ENCODE peak calls at places on chromosomes 2 and 18, in nine cellular contexts. O, A, E, L, X, T, W, J and F are unnamed samples.

GRCh38 chr2:84996909-84997308 is 25.9 kb downstream of the KCMF1 start:
- DNase-seq in O (no peak), A (no peak), E (no peak), L (no peak), X (no peak), T (no peak), W (no peak), J (no peak), F (no peak)

GRCh38 chr2:12883911-12884310 is 167.2 kb downstream of the TRIB2 start:
- DNase-seq in O (no peak), A (peak; percentile 29), E (peak; percentile 18), L (no peak), X (peak; percentile 16), T (no peak), W (no peak), J (no peak), F (no peak)

GRCh38 chr2:29580223-29580622 is 341.2 kb downstream of the ALK start:
- DNase-seq in O (no peak), A (peak; percentile 77), E (no peak), L (no peak), X (no peak), T (no peak), W (no peak), J (no peak), F (no peak)

GRCh38 chr2:152335016-152335850 is at the start of gene FMNL2:
- DNase-seq in O (peak; percentile 86), A (peak; percentile 59), E (peak; percentile 57), L (peak; percentile 92), X (peak; percentile 63), T (peak; percentile 84), W (peak; percentile 89), J (peak; percentile 24), F (no peak)

GRCh38 chr2:62964050-62964449 is 86.6 kb upstream of the OTX1 start:
- DNase-seq in O (no peak), A (no peak), E (no peak), L (no peak), X (no peak), T (no peak), W (no peak), J (no peak), F (no peak)

GRCh38 chr2:120405769-120406119 is 59.8 kb downstream of the INHBB start:
- DNase-seq in O (no peak), A (no peak), E (no peak), L (no peak), X (no peak), T (peak; percentile 10), W (no peak), J (no peak), F (no peak)

GRCh38 chr2:65349863-65350262 is 82.5 kb downstream of the SPRED2 start:
- DNase-seq in O (no peak), A (peak; percentile 66), E (peak; percentile 27), L (no peak), X (peak; percentile 81), T (peak; percentile 37), W (peak; percentile 52), J (no peak), F (no peak)

GRCh38 chr18:46623541-46623940 is 33.5 kb downstream of the LOXHD1 start:
- DNase-seq in O (peak; percentile 6), A (peak; percentile 13), E (no peak), L (no peak), X (no peak), T (no peak), W (no peak), J (no peak), F (no peak)

GRCh38 chr2:54456526-54457325 is 599 bp downstream of the SPTBN1 start:
- DNase-seq in O (peak; percentile 60), A (peak; percentile 29), E (no peak), L (peak; percentile 75), X (no peak), T (peak; percentile 37), W (peak; percentile 50), J (no peak), F (no peak)

GRCh38 chr2:163934134-163934533 is 198.3 kb upstream of the FIGN start:
- DNase-seq in O (no peak), A (no peak), E (no peak), L (no peak), X (no peak), T (no peak), W (no peak), J (no peak), F (no peak)

GRCh38 chr2:43265006-43265770 is 38.8 kb upstream of the ZFP36L2 start:
- DNase-seq in O (no peak), A (peak; percentile 90), E (no peak), L (peak; percentile 82), X (peak; percentile 85), T (no peak), W (no peak), J (no peak), F (no peak)

GRCh38 chr2:120429586-120430500 is 83.9 kb downstream of the INHBB start:
- DNase-seq in O (no peak), A (no peak), E (no peak), L (no peak), X (no peak), T (no peak), W (no peak), J (no peak), F (no peak)

GRCh38 chr2:239246723-239247122 is 154.1 kb downstream of the HDAC4 start:
- DNase-seq in O (no peak), A (no peak), E (no peak), L (no peak), X (no peak), T (peak; percentile 70), W (no peak), J (no peak), F (no peak)

DNA sequence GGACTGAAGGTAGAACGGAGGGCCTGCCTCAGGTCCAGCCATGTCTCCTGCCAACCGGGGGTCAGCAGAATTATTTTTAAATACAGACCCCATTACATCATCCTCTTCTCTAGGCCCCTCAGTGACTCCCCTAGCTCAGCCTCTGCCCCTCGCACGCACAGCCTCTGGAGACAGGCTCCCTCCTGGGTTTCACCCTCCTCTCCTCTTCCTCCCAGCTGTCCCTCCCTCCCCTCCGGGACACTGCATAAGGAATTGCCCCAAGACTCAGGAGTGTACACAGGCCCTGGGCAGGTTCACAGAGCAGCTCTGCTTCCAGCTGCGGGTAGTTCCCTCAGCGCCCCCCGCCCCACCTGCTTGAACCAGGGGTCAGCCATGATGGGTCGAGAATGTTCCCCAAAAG is 520.2 kb upstream of the MYT1L start:
- DNase-seq in O (no peak), A (no peak), E (no peak), L (no peak), X (no peak), T (no peak), W (no peak), J (no peak), F (no peak)
- TF ChIP-seq CTCF in O (no peak), A (no peak), E (no peak), L (no peak), X (no peak), T (no peak), W (no peak), J (no peak), F (no peak)

DNA sequence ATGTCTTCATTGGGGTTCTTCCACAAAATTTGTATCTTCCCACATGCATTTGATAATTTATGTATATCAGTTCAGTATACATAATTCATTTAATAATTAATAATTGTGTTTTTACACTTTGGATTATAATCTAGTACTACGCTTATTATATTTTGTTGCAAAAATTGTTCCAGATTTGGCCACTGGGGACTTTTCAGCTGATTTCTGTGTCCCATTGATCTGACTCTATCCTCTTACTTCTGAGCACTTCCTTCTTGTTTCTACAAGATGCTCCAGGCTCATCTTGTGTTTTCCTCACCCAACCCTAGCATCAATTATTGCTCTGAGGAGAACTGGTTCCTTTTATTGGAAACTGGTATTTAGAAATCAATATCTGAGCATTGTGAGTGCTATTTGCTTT is 215.3 kb upstream of the CDH19 start:
- DNase-seq in O (no peak), A (no peak), E (no peak), L (no peak), X (no peak), T (no peak), W (no peak), J (no peak), F (no peak)
- TF ChIP-seq CTCF in O (no peak), A (no peak), E (no peak), L (no peak), X (no peak), T (no peak), W (no peak), J (no peak), F (no peak)

DNA sequence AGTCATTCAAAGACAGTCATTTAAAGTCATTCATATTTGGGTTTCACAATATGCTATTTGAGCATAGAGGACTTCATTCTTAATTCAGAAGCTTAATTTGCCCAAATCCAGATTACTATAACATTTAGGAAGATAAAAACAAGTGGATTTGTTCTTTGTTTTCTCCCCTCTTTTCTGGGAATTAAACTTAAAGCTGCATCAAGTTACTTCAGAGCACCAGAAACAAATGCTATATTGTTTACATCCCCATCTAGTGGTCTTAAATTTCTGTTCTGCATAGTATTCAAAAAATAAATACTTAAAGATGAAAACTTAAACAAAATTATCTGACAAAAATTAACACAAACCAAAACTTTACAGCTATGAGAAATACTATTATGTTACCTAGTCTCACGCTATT is 34.7 kb upstream of the MARCHF7 start:
- DNase-seq in O (no peak), A (peak; percentile 19), E (peak; percentile 10), L (no peak), X (peak; percentile 53), T (no peak), W (no peak), J (no peak), F (no peak)
- TF ChIP-seq CTCF in O (no peak), A (peak; percentile 42), E (peak; percentile 74), L (no peak), X (peak; percentile 44), T (no peak), W (no peak), J (no peak), F (no peak)

GRCh38 chr18:51273435-51273834 is 76.0 kb upstream of the MEX3C start:
- DNase-seq in O (no peak), A (no peak), E (no peak), L (no peak), X (no peak), T (no peak), W (no peak), J (no peak), F (no peak)

GRCh38 chr18:51275712-51276473 is 78.4 kb upstream of the MEX3C start:
- DNase-seq in O (no peak), A (peak; percentile 16), E (no peak), L (no peak), X (peak; percentile 22), T (no peak), W (no peak), J (no peak), F (no peak)

GRCh38 chr18:51279367-51279984 is 82.0 kb upstream of the MEX3C start:
- DNase-seq in O (peak; percentile 34), A (no peak), E (no peak), L (no peak), X (no peak), T (no peak), W (no peak), J (peak; percentile 44), F (no peak)

DNA sequence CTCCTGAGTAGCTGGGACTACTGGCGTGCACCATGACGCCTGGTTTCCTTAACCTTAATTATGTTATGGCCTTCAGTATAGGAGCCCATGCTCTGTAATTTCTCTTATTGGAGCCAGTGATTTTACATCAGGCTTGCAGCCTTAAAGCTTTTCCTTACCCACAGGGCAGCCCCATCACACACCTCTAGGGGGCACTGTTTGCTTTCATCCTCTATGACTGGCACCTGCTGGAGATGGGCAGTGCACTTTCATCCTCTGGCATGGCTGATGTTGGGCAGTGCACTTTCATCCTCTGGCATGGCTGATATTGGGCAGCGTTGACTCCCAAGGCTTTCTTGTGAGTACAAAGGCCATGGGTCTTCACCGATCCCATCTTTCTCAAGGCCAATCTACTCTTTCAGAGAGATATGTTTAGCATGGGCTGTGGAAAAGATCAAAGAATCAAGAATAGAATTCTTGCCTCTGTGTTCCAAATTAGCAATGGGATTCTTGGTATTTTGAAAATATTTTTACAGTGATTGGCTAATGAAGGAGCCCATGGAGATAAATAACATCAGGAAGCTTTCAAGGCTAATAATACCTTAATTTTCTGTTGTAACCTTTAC is 80.7 kb upstream of the MEX3C start:
- DNase-seq in O (no peak), A (no peak), E (no peak), L (no peak), X (peak; percentile 10), T (peak; percentile 39), W (no peak), J (no peak), F (no peak)
- TF ChIP-seq CTCF in O (peak; percentile 74), A (peak; percentile 24), E (peak; percentile 51), L (peak; percentile 67), X (peak; percentile 51), T (peak; percentile 62), W (peak; percentile 38), J (peak; percentile 33), F (peak; percentile 39)